ENCODE peak calls at places on chromosomes 16 and 17, in ten cellular contexts. F, W, V, P, G, X, Z, U, Y and S are unnamed samples.
A peak's percentile ranks its signal among the peaks of the same experiment; 100 is the strongest.

GRCh38 chr16:29699324-29700219 is 20.6 kb downstream of the QPRT start:
- DNase-seq in Z (no peak), V (no peak), W (no peak), G (no peak), P (no peak), F (no peak), U (no peak), X (no peak), Y (no peak), S (no peak)

GRCh38 chr17:78269893-78270490 is 38.6 kb downstream of the TMEM235 start:
- DNase-seq in Y (no peak), G (no peak), F (no peak), U (no peak), W (no peak), V (peak; percentile 41), Z (no peak), X (no peak), P (no peak), S (no peak)

GRCh38 chr17:1649844-1650409 is at the start of gene RILP:
- DNase-seq in Y (peak; percentile 57), X (no peak), Z (peak; percentile 26), W (no peak), U (no peak), F (peak; percentile 78), G (no peak), V (no peak), P (no peak), S (no peak)

GRCh38 chr17:45968732-45969131 is 30.3 kb upstream of the STH start:
- DNase-seq in V (no peak), P (no peak), W (no peak), U (no peak), F (no peak), Z (no peak), X (no peak), G (no peak), Y (no peak), S (no peak)

GRCh38 chr17:46974086-46974485 is 5.0 kb downstream of the RPRML start:
- DNase-seq in F (no peak), X (no peak), Y (no peak), G (no peak), W (no peak), U (no peak), Z (no peak), V (no peak), P (no peak), S (no peak)

GRCh38 chr16:48971571-48972071 is 310.0 kb downstream of the CBLN1 start:
- DNase-seq in U (no peak), F (peak; percentile 58), V (peak; percentile 73), Z (no peak), G (no peak), P (no peak), Y (no peak), W (no peak), X (no peak), S (no peak)

GRCh38 chr16:69417537-69418199 is 6.8 kb upstream of the CYB5B start:
- DNase-seq in V (no peak), U (no peak), P (no peak), F (no peak), W (no peak), Z (no peak), X (no peak), G (no peak), Y (peak; percentile 65), S (no peak)

GRCh38 chr17:6366144-6366755 is 68.7 kb downstream of the AIPL1 start:
- DNase-seq in F (no peak), V (peak; percentile 3), G (no peak), P (no peak), Y (peak; percentile 43), X (no peak), Z (no peak), U (no peak), W (no peak), S (peak; percentile 11)

GRCh38 chr16:75801307-75801706 is 75.0 kb upstream of the CPHXL start:
- DNase-seq in U (no peak), Y (peak; percentile 19), V (no peak), Z (no peak), G (no peak), P (no peak), F (no peak), W (no peak), X (no peak), S (peak; percentile 11)

GRCh38 chr16:48136547-48137360 is 19.0 kb downstream of the ABCC12 start:
- DNase-seq in Z (no peak), P (no peak), Y (no peak), X (no peak), F (no peak), W (no peak), U (no peak), V (no peak), G (no peak), S (no peak)

GRCh38 chr17:34252138-34252889 is 2.8 kb upstream of the CCL2 start:
- DNase-seq in X (no peak), F (peak; percentile 94), W (no peak), Y (peak; percentile 88), P (no peak), Z (no peak), G (no peak), V (no peak), U (no peak), S (no peak)

GRCh38 chr16:79217375-79218011 is 383.0 kb downstream of the MAF start:
- DNase-seq in G (no peak), Y (no peak), U (peak; percentile 61), W (no peak), V (no peak), P (no peak), X (no peak), Z (peak; percentile 12), F (no peak), S (no peak)

GRCh38 chr16:67673712-67674580 is 7.3 kb downstream of the C16orf86 start:
- DNase-seq in V (no peak), P (no peak), Y (no peak), U (no peak), F (peak; percentile 72), Z (no peak), X (no peak), W (no peak), G (no peak), S (no peak)

GRCh38 chr17:5757306-5757907 is 173.1 kb upstream of the NLRP1 start:
- DNase-seq in Z (no peak), U (no peak), F (no peak), P (no peak), W (no peak), G (no peak), Y (no peak), X (no peak), V (no peak), S (no peak)

GRCh38 chr16:59296002-59296401 is 561.9 kb upstream of the GOT2 start:
- DNase-seq in Y (no peak), P (no peak), X (no peak), F (no peak), Z (no peak), W (no peak), G (no peak), V (no peak), U (no peak), S (no peak)

GRCh38 chr17:32627233-32628008 is 140.6 kb downstream of the CDK5R1 start:
- DNase-seq in P (no peak), F (no peak), Y (peak; percentile 40), Z (no peak), V (peak; percentile 99), X (no peak), G (peak; percentile 99), W (no peak), U (no peak), S (no peak)